ENCODE peak calls at places on chromosomes 11 and 22, in six cellular contexts. One of them, this sample, is unnamed.

GRCh38 chr11:12482839-12483238 is 105.5 kb downstream of the PARVA start:
- DNase-seq in adrenal gland: no peak
- DNase-seq in heart left ventricle: no peak
- DNase-seq in AG09309: no peak
- DNase-seq in activated CD8-positive, alpha-beta T cell treated with anti-CD3 and anti-CD28 coated beads for 36 hours: no peak
- DNase-seq in cardiac fibroblast: no peak
- DNase-seq in this sample: no peak

GRCh38 chr22:40690370-40690769 is 11.1 kb downstream of the MCHR1 start:
- DNase-seq in AG09309: no peak
- DNase-seq in cardiac fibroblast: no peak
- DNase-seq in activated CD8-positive, alpha-beta T cell treated with anti-CD3 and anti-CD28 coated beads for 36 hours: no peak
- DNase-seq in heart left ventricle: no peak
- DNase-seq in adrenal gland: no peak
- DNase-seq in this sample: no peak

GRCh38 chr11:59106363-59107336 is at the start of gene FAM111B:
- DNase-seq in AG09309: peak
- DNase-seq in heart left ventricle: peak
- DNase-seq in cardiac fibroblast: peak
- DNase-seq in adrenal gland: peak
- DNase-seq in activated CD8-positive, alpha-beta T cell treated with anti-CD3 and anti-CD28 coated beads for 36 hours: peak
- DNase-seq in this sample: peak

GRCh38 chr11:61473370-61474025 is 35.1 kb upstream of the LRRC10B start:
- DNase-seq in activated CD8-positive, alpha-beta T cell treated with anti-CD3 and anti-CD28 coated beads for 36 hours: no peak
- DNase-seq in adrenal gland: no peak
- DNase-seq in cardiac fibroblast: peak
- DNase-seq in AG09309: no peak
- DNase-seq in heart left ventricle: no peak
- DNase-seq in this sample: no peak

GRCh38 chr11:69227271-69227670 is 66.7 kb upstream of the MYEOV start:
- DNase-seq in adrenal gland: no peak
- DNase-seq in cardiac fibroblast: no peak
- DNase-seq in AG09309: no peak
- DNase-seq in heart left ventricle: no peak
- DNase-seq in activated CD8-positive, alpha-beta T cell treated with anti-CD3 and anti-CD28 coated beads for 36 hours: no peak
- DNase-seq in this sample: no peak

GRCh38 chr11:120467627-120468026 is 43.9 kb upstream of the GRIK4 start:
- DNase-seq in cardiac fibroblast: peak
- DNase-seq in adrenal gland: no peak
- DNase-seq in heart left ventricle: no peak
- DNase-seq in activated CD8-positive, alpha-beta T cell treated with anti-CD3 and anti-CD28 coated beads for 36 hours: no peak
- DNase-seq in AG09309: no peak
- DNase-seq in this sample: no peak

GRCh38 chr11:58142781-58143180 is 17.5 kb upstream of the OR9I1 start:
- DNase-seq in adrenal gland: no peak
- DNase-seq in AG09309: no peak
- DNase-seq in heart left ventricle: no peak
- DNase-seq in cardiac fibroblast: no peak
- DNase-seq in activated CD8-positive, alpha-beta T cell treated with anti-CD3 and anti-CD28 coated beads for 36 hours: no peak
- DNase-seq in this sample: no peak

GRCh38 chr11:70186936-70187335 is 16.2 kb upstream of the FADD start:
- DNase-seq in heart left ventricle: no peak
- DNase-seq in AG09309: no peak
- DNase-seq in adrenal gland: no peak
- DNase-seq in activated CD8-positive, alpha-beta T cell treated with anti-CD3 and anti-CD28 coated beads for 36 hours: no peak
- DNase-seq in cardiac fibroblast: no peak
- DNase-seq in this sample: no peak

GRCh38 chr22:44523981-44524759 is 26.1 kb upstream of the RTL6 start:
- DNase-seq in cardiac fibroblast: peak
- DNase-seq in AG09309: peak
- DNase-seq in adrenal gland: peak
- DNase-seq in heart left ventricle: no peak
- DNase-seq in activated CD8-positive, alpha-beta T cell treated with anti-CD3 and anti-CD28 coated beads for 36 hours: no peak
- DNase-seq in this sample: no peak

GRCh38 chr11:45860764-45861510 is 13.7 kb downstream of the CRY2 start:
- DNase-seq in cardiac fibroblast: no peak
- DNase-seq in AG09309: no peak
- DNase-seq in adrenal gland: no peak
- DNase-seq in heart left ventricle: no peak
- DNase-seq in activated CD8-positive, alpha-beta T cell treated with anti-CD3 and anti-CD28 coated beads for 36 hours: no peak
- DNase-seq in this sample: no peak

GRCh38 chr11:6626971-6627761 is 7.9 kb upstream of the TPP1 start:
- DNase-seq in AG09309: no peak
- DNase-seq in cardiac fibroblast: no peak
- DNase-seq in heart left ventricle: no peak
- DNase-seq in adrenal gland: no peak
- DNase-seq in activated CD8-positive, alpha-beta T cell treated with anti-CD3 and anti-CD28 coated beads for 36 hours: no peak
- DNase-seq in this sample: no peak

GRCh38 chr11:113664981-113665710 is 41.0 kb downstream of the TMPRSS5 start:
- DNase-seq in heart left ventricle: no peak
- DNase-seq in cardiac fibroblast: no peak
- DNase-seq in AG09309: no peak
- DNase-seq in activated CD8-positive, alpha-beta T cell treated with anti-CD3 and anti-CD28 coated beads for 36 hours: no peak
- DNase-seq in adrenal gland: no peak
- DNase-seq in this sample: no peak

GRCh38 chr11:84549221-84549620 is 1077.9 kb downstream of the DLG2 start:
- DNase-seq in heart left ventricle: no peak
- DNase-seq in AG09309: no peak
- DNase-seq in cardiac fibroblast: no peak
- DNase-seq in adrenal gland: no peak
- DNase-seq in activated CD8-positive, alpha-beta T cell treated with anti-CD3 and anti-CD28 coated beads for 36 hours: no peak
- DNase-seq in this sample: no peak

GRCh38 chr22:20530368-20531153 is 23.2 kb downstream of the MED15 start:
- DNase-seq in activated CD8-positive, alpha-beta T cell treated with anti-CD3 and anti-CD28 coated beads for 36 hours: no peak
- DNase-seq in AG09309: no peak
- DNase-seq in cardiac fibroblast: peak
- DNase-seq in adrenal gland: peak
- DNase-seq in heart left ventricle: peak
- DNase-seq in this sample: no peak

GRCh38 chr11:92685049-92685448 is 284.4 kb upstream of the MTNR1B start:
- DNase-seq in adrenal gland: no peak
- DNase-seq in AG09309: no peak
- DNase-seq in cardiac fibroblast: no peak
- DNase-seq in activated CD8-positive, alpha-beta T cell treated with anti-CD3 and anti-CD28 coated beads for 36 hours: no peak
- DNase-seq in heart left ventricle: no peak
- DNase-seq in this sample: no peak

GRCh38 chr11:65502852-65503603 is 4.2 kb downstream of the MALAT1 start:
- DNase-seq in activated CD8-positive, alpha-beta T cell treated with anti-CD3 and anti-CD28 coated beads for 36 hours: no peak
- DNase-seq in cardiac fibroblast: peak
- DNase-seq in adrenal gland: peak
- DNase-seq in AG09309: no peak
- DNase-seq in heart left ventricle: no peak
- DNase-seq in this sample: no peak

GRCh38 chr11:68677432-68677831 is 6.9 kb upstream of the GAL start:
- DNase-seq in cardiac fibroblast: peak
- DNase-seq in adrenal gland: peak
- DNase-seq in activated CD8-positive, alpha-beta T cell treated with anti-CD3 and anti-CD28 coated beads for 36 hours: no peak
- DNase-seq in AG09309: peak
- DNase-seq in heart left ventricle: no peak
- DNase-seq in this sample: peak

GRCh38 chr11:112837162-112837826 is 123.9 kb upstream of the NCAM1 start:
- DNase-seq in activated CD8-positive, alpha-beta T cell treated with anti-CD3 and anti-CD28 coated beads for 36 hours: no peak
- DNase-seq in heart left ventricle: no peak
- DNase-seq in adrenal gland: no peak
- DNase-seq in cardiac fibroblast: no peak
- DNase-seq in AG09309: no peak
- DNase-seq in this sample: no peak

GRCh38 chr22:20725987-20726558 is 47.8 kb upstream of the SERPIND1 start:
- DNase-seq in adrenal gland: no peak
- DNase-seq in activated CD8-positive, alpha-beta T cell treated with anti-CD3 and anti-CD28 coated beads for 36 hours: no peak
- DNase-seq in heart left ventricle: no peak
- DNase-seq in AG09309: no peak
- DNase-seq in cardiac fibroblast: no peak
- DNase-seq in this sample: no peak

GRCh38 chr22:31144223-31144622 is 3.9 kb upstream of the PLA2G3 start:
- DNase-seq in adrenal gland: no peak
- DNase-seq in activated CD8-positive, alpha-beta T cell treated with anti-CD3 and anti-CD28 coated beads for 36 hours: peak
- DNase-seq in heart left ventricle: no peak
- DNase-seq in cardiac fibroblast: peak
- DNase-seq in AG09309: no peak
- DNase-seq in this sample: no peak

GRCh38 chr11:111515591-111515990 is 1.0 kb downstream of the HOATZ start:
- DNase-seq in cardiac fibroblast: no peak
- DNase-seq in AG09309: no peak
- DNase-seq in activated CD8-positive, alpha-beta T cell treated with anti-CD3 and anti-CD28 coated beads for 36 hours: no peak
- DNase-seq in adrenal gland: no peak
- DNase-seq in heart left ventricle: no peak
- DNase-seq in this sample: no peak

GRCh38 chr11:111512296-111513239 is at the start of gene BTG4:
- DNase-seq in heart left ventricle: no peak
- DNase-seq in activated CD8-positive, alpha-beta T cell treated with anti-CD3 and anti-CD28 coated beads for 36 hours: peak
- DNase-seq in adrenal gland: peak
- DNase-seq in cardiac fibroblast: no peak
- DNase-seq in AG09309: no peak
- DNase-seq in this sample: peak

GRCh38 chr11:111513240-111513605 is 1.0 kb upstream of the BTG4 start:
- DNase-seq in heart left ventricle: no peak
- DNase-seq in AG09309: no peak
- DNase-seq in adrenal gland: no peak
- DNase-seq in cardiac fibroblast: no peak
- DNase-seq in activated CD8-positive, alpha-beta T cell treated with anti-CD3 and anti-CD28 coated beads for 36 hours: no peak
- DNase-seq in this sample: no peak

GRCh38 chr11:111514216-111515031 is at the start of gene HOATZ:
- DNase-seq in adrenal gland: no peak
- DNase-seq in cardiac fibroblast: peak
- DNase-seq in AG09309: no peak
- DNase-seq in heart left ventricle: no peak
- DNase-seq in activated CD8-positive, alpha-beta T cell treated with anti-CD3 and anti-CD28 coated beads for 36 hours: peak
- DNase-seq in this sample: peak

GRCh38 chr11:111510311-111510710 is 1.9 kb downstream of the BTG4 start:
- DNase-seq in activated CD8-positive, alpha-beta T cell treated with anti-CD3 and anti-CD28 coated beads for 36 hours: no peak
- DNase-seq in AG09309: no peak
- DNase-seq in adrenal gland: no peak
- DNase-seq in heart left ventricle: no peak
- DNase-seq in cardiac fibroblast: no peak
- DNase-seq in this sample: no peak
- TF ChIP-seq CTCF in activated CD8-positive, alpha-beta T cell treated with anti-CD3 and anti-CD28 coated beads for 36 hours: no peak
- TF ChIP-seq CTCF in AG09309: no peak
- TF ChIP-seq CTCF in adrenal gland: no peak
- TF ChIP-seq CTCF in heart left ventricle: no peak
- TF ChIP-seq CTCF in cardiac fibroblast: no peak
- TF ChIP-seq CTCF in this sample: no peak

GRCh38 chr22:46846832-46847355 is 84.4 kb downstream of the TBC1D22A start:
- DNase-seq in heart left ventricle: no peak
- DNase-seq in cardiac fibroblast: no peak
- DNase-seq in activated CD8-positive, alpha-beta T cell treated with anti-CD3 and anti-CD28 coated beads for 36 hours: no peak
- DNase-seq in adrenal gland: no peak
- DNase-seq in AG09309: no peak
- DNase-seq in this sample: no peak

GRCh38 chr22:46844606-46845210 is 82.3 kb downstream of the TBC1D22A start:
- DNase-seq in activated CD8-positive, alpha-beta T cell treated with anti-CD3 and anti-CD28 coated beads for 36 hours: no peak
- DNase-seq in heart left ventricle: no peak
- DNase-seq in cardiac fibroblast: no peak
- DNase-seq in adrenal gland: no peak
- DNase-seq in AG09309: no peak
- DNase-seq in this sample: no peak

GRCh38 chr22:46843691-46844297 is 81.3 kb downstream of the TBC1D22A start:
- DNase-seq in cardiac fibroblast: no peak
- DNase-seq in AG09309: no peak
- DNase-seq in activated CD8-positive, alpha-beta T cell treated with anti-CD3 and anti-CD28 coated beads for 36 hours: no peak
- DNase-seq in heart left ventricle: no peak
- DNase-seq in adrenal gland: no peak
- DNase-seq in this sample: no peak

GRCh38 chr22:46846154-46846831 is 83.8 kb downstream of the TBC1D22A start:
- DNase-seq in activated CD8-positive, alpha-beta T cell treated with anti-CD3 and anti-CD28 coated beads for 36 hours: peak
- DNase-seq in cardiac fibroblast: peak
- DNase-seq in AG09309: no peak
- DNase-seq in heart left ventricle: no peak
- DNase-seq in adrenal gland: no peak
- DNase-seq in this sample: no peak

GRCh38 chr22:46845281-46846153 is 83.1 kb downstream of the TBC1D22A start:
- DNase-seq in adrenal gland: no peak
- DNase-seq in activated CD8-positive, alpha-beta T cell treated with anti-CD3 and anti-CD28 coated beads for 36 hours: no peak
- DNase-seq in cardiac fibroblast: peak
- DNase-seq in heart left ventricle: no peak
- DNase-seq in AG09309: no peak
- DNase-seq in this sample: no peak
- TF ChIP-seq CTCF in adrenal gland: peak
- TF ChIP-seq CTCF in activated CD8-positive, alpha-beta T cell treated with anti-CD3 and anti-CD28 coated beads for 36 hours: no peak
- TF ChIP-seq CTCF in cardiac fibroblast: peak
- TF ChIP-seq CTCF in heart left ventricle: peak
- TF ChIP-seq CTCF in AG09309: peak
- TF ChIP-seq CTCF in this sample: no peak

DNA sequence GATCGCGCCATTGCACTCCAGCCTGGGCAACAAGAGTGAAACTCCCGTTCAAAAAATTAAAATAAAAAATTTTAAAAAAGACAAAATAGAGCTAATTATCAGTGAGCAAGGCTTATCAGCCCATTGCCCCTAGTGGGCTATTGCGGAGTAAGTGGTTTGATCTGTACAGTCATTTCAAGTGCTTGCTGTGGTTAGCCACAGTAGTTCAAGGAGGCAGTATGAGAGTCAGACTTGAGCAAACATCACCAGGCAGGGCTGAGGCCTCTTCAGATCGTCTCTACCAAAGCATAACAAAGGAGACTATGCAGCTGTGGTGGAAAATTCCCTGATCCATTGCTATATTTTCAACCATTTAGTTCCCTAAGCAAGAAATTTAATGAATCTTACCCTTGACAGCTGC is 4.3 kb upstream of the SBF2 start:
- DNase-seq in activated CD8-positive, alpha-beta T cell treated with anti-CD3 and anti-CD28 coated beads for 36 hours: peak
- DNase-seq in heart left ventricle: no peak
- DNase-seq in AG09309: no peak
- DNase-seq in adrenal gland: no peak
- DNase-seq in cardiac fibroblast: peak
- DNase-seq in this sample: no peak
- TF ChIP-seq CTCF in activated CD8-positive, alpha-beta T cell treated with anti-CD3 and anti-CD28 coated beads for 36 hours: peak
- TF ChIP-seq CTCF in heart left ventricle: no peak
- TF ChIP-seq CTCF in AG09309: peak
- TF ChIP-seq CTCF in adrenal gland: no peak
- TF ChIP-seq CTCF in cardiac fibroblast: peak
- TF ChIP-seq CTCF in this sample: no peak

DNA sequence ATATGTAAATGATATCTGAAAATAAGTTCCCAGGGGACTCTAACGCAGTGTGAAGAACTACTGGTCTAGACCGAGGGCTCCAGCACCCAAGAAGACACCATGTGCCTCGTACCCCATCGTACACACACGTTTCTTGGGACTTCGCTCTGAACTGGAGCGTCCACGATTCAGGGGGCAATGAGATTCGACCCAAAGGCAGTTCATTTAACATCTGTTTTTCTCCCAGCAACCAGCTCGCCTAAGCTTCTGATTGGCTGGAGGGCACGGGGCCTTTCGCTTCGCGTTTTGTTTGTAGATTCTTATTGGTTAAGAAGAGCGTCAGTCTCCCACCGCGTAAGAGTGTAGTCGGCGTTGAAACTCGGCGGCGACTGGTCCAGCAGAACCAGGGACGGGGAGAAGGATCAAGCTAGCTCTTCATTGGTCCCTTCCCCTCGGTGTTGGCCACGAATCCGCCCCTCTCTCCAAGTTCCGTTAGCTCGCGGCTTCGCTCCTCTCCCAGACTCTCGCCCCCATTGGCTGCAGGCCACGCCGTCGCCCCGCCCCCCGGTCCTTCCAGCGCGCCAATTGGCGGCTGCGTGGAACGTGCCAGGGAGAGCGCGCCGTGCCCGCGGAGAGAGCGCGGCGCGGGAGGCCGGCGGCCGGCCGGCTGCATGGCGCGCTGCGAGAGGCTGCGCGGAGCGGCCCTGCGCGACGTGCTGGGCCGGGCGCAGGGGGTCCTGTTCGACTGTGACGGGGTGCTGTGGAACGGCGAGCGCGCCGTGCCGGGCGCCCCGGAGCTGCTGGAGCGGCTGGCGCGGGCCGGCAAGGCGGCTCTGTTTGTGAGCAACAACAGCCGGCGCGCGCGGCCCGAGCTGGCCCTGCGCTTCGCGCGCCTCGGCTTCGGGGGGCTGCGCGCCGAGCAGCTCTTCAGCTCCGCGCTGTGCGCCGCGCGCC is at the start of gene PDXP:
- DNase-seq in AG09309: peak
- DNase-seq in adrenal gland: peak
- DNase-seq in activated CD8-positive, alpha-beta T cell treated with anti-CD3 and anti-CD28 coated beads for 36 hours: peak
- DNase-seq in cardiac fibroblast: peak
- DNase-seq in heart left ventricle: peak
- DNase-seq in this sample: peak
- TF ChIP-seq CTCF in AG09309: no peak
- TF ChIP-seq CTCF in adrenal gland: no peak
- TF ChIP-seq CTCF in activated CD8-positive, alpha-beta T cell treated with anti-CD3 and anti-CD28 coated beads for 36 hours: no peak
- TF ChIP-seq CTCF in cardiac fibroblast: no peak
- TF ChIP-seq CTCF in heart left ventricle: no peak
- TF ChIP-seq CTCF in this sample: no peak